ENCODE peak calls at places on chromosomes 6 and 20, in four cellular contexts. One of them, this sample, is unnamed.

GRCh38 chr6:157194643-157195042 is 128.7 kb downstream of the TMEM242 start:
- DNase-seq in AG04450: no peak
- DNase-seq in psoas muscle: no peak
- DNase-seq in MM.1S: no peak
- DNase-seq in this sample: no peak

GRCh38 chr6:114707081-114707480 is 364.3 kb upstream of the HS3ST5 start:
- DNase-seq in AG04450: no peak
- DNase-seq in psoas muscle: no peak
- DNase-seq in MM.1S: no peak
- DNase-seq in this sample: no peak

GRCh38 chr6:32816746-32817204 is at the start of gene HLA-DOB:
- DNase-seq in AG04450: no peak
- DNase-seq in psoas muscle: no peak
- DNase-seq in MM.1S: peak; percentile 53
- DNase-seq in this sample: no peak

GRCh38 chr6:11335826-11336225 is 103.4 kb upstream of the NEDD9 start:
- DNase-seq in AG04450: no peak
- DNase-seq in psoas muscle: no peak
- DNase-seq in MM.1S: no peak
- DNase-seq in this sample: no peak

GRCh38 chr20:11849270-11849920 is 68.3 kb upstream of the BTBD3 start:
- DNase-seq in AG04450: no peak
- DNase-seq in psoas muscle: no peak
- DNase-seq in MM.1S: no peak
- DNase-seq in this sample: no peak

GRCh38 chr6:98970469-98970868 is 22.7 kb upstream of the FBXL4 start:
- DNase-seq in AG04450: no peak
- DNase-seq in psoas muscle: no peak
- DNase-seq in MM.1S: no peak
- DNase-seq in this sample: no peak

GRCh38 chr6:120938164-120938875 is 396.0 kb downstream of the TBC1D32 start:
- DNase-seq in AG04450: no peak
- DNase-seq in psoas muscle: no peak
- DNase-seq in MM.1S: no peak
- DNase-seq in this sample: no peak

GRCh38 chr6:12767016-12767415 is 50.4 kb downstream of the PHACTR1 start:
- DNase-seq in AG04450: no peak
- DNase-seq in psoas muscle: no peak
- DNase-seq in MM.1S: no peak
- DNase-seq in this sample: no peak

GRCh38 chr6:105459884-105460283 is 57.0 kb upstream of the PREP start:
- DNase-seq in AG04450: no peak
- DNase-seq in psoas muscle: no peak
- DNase-seq in MM.1S: no peak
- DNase-seq in this sample: no peak

GRCh38 chr6:56643379-56644089 is 845 bp upstream of the DST start:
- DNase-seq in AG04450: no peak
- DNase-seq in psoas muscle: no peak
- DNase-seq in MM.1S: no peak
- DNase-seq in this sample: no peak

GRCh38 chr6:36666726-36667591 is 11.6 kb upstream of the CDKN1A start:
- DNase-seq in AG04450: peak; percentile 89
- DNase-seq in psoas muscle: peak; percentile 88
- DNase-seq in MM.1S: no peak
- DNase-seq in this sample: peak; percentile 90

GRCh38 chr20:45484676-45485075 is 15.1 kb downstream of the WFDC2 start:
- DNase-seq in AG04450: no peak
- DNase-seq in psoas muscle: no peak
- DNase-seq in MM.1S: no peak
- DNase-seq in this sample: no peak

GRCh38 chr6:2790588-2790987 is 25.4 kb downstream of the WRNIP1 start:
- DNase-seq in AG04450: peak; percentile 46
- DNase-seq in psoas muscle: no peak
- DNase-seq in MM.1S: no peak
- DNase-seq in this sample: no peak

GRCh38 chr20:10412591-10413408 is 21.2 kb downstream of the MKKS start:
- DNase-seq in AG04450: no peak
- DNase-seq in psoas muscle: no peak
- DNase-seq in MM.1S: no peak
- DNase-seq in this sample: no peak

GRCh38 chr6:81816387-81816786 is 63.9 kb upstream of the TENT5A start:
- DNase-seq in AG04450: no peak
- DNase-seq in psoas muscle: no peak
- DNase-seq in MM.1S: no peak
- DNase-seq in this sample: no peak

GRCh38 chr6:63509652-63510352 is 62.5 kb upstream of the LOC128125822 start:
- DNase-seq in AG04450: no peak
- DNase-seq in psoas muscle: peak; percentile 34
- DNase-seq in MM.1S: no peak
- DNase-seq in this sample: no peak

GRCh38 chr6:444653-445275 is 53.2 kb downstream of the IRF4 start:
- DNase-seq in AG04450: no peak
- DNase-seq in psoas muscle: no peak
- DNase-seq in MM.1S: no peak
- DNase-seq in this sample: no peak

DNA sequence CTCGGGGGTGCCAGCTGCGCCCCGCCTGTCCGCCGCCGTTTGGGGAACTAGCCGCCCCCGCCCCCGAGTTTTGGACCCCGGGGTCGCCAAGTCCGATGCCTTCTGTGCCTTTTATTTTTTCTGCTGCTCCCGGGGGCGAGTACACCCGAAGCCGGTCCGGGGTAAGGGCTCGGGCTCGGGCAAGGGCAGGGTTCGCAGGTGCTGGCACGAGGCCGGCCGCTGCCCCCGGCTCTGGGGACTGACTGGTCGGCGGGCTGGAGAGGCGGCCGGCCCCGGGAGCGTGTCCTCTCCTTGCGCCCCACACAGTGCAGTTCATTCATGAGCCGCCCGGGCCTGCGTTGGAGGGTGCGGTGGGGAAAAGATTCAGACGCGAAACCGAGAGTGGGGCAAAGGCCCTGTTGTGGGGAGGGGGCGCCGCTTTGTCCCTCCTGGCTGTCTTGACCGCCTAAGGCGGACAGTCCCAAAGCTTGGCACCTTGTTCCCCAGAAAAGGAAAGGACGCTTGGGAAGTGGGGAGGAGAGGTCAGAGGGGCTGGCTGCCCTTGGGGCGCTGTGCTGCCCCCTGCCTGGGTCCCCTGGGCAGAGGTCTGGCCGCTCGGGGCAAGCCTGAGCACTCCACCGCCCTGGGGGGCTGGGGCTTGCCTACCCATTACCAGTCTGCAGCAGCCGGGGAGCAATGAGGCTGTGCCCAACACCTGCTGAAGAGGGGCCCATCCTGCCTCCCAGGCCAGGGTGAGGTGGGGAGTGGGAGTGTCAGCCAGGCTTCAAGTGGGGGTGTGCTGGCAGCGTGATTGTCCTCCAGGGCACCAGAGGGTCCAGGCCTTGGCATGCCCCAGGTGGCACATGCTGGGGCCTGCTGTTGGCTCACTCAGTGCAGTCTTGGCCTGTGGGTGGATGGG is 915 bp downstream of the TMEM63B start:
- DNase-seq in AG04450: no peak
- DNase-seq in psoas muscle: peak; percentile 48
- DNase-seq in MM.1S: peak; percentile 22
- DNase-seq in this sample: no peak
- TF ChIP-seq CTCF in AG04450: peak; percentile 3
- TF ChIP-seq CTCF in psoas muscle: peak; percentile 19
- TF ChIP-seq CTCF in MM.1S: peak; percentile 12
- TF ChIP-seq CTCF in this sample: no peak

GRCh38 chr6:6002809-6003333 is 3.9 kb downstream of the NRN1 start:
- DNase-seq in AG04450: no peak
- DNase-seq in psoas muscle: no peak
- DNase-seq in MM.1S: no peak
- DNase-seq in this sample: no peak

GRCh38 chr6:6004147-6004995 is 2.4 kb downstream of the NRN1 start:
- DNase-seq in AG04450: no peak
- DNase-seq in psoas muscle: no peak
- DNase-seq in MM.1S: no peak
- DNase-seq in this sample: no peak

GRCh38 chr6:6001443-6001842 is 5.3 kb downstream of the NRN1 start:
- DNase-seq in AG04450: no peak
- DNase-seq in psoas muscle: no peak
- DNase-seq in MM.1S: no peak
- DNase-seq in this sample: no peak

GRCh38 chr6:6003334-6004146 is 3.2 kb downstream of the NRN1 start:
- DNase-seq in AG04450: no peak
- DNase-seq in psoas muscle: no peak
- DNase-seq in MM.1S: peak; percentile 63
- DNase-seq in this sample: no peak

DNA sequence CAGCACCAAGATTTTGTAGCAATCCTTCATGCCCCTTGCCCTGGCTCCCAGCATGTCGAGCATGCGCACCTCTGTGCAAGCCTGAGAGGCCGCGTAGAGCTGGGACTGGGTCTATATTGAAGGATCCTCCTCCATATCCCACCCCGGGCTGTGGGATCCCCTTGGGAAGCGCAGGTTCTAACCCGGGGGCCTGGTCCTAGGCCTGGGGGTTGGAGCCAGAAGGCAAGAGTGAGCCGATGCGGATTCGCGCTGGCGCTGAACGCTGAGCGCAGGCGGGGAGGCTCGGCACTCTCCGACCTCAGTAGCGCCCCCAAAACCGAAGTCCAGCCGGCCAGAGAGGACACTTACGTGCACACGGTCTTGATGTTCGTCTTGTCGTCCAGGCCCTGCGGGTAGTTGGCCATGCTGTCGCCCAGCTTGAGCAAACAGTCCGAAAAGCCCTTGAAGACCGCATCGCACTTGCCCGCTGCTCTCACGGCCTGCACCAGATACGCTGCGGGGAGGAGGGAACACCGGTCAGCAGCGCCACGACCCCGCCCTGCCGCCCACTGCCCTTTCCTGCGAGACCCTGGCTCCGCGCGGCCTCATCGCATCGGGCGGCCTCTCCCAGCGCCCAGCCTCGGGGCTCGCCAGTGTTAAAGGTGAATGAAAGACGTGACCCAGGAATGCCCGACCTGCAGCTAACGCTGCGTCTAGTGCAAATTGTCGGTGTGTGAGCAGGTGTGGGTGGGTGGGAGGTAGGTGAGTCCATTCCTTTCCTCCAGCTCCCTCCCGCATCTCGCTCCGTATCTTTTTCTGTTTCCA is 4.5 kb downstream of the NRN1 start:
- DNase-seq in AG04450: no peak
- DNase-seq in psoas muscle: no peak
- DNase-seq in MM.1S: no peak
- DNase-seq in this sample: no peak
- TF ChIP-seq CTCF in AG04450: no peak
- TF ChIP-seq CTCF in psoas muscle: no peak
- TF ChIP-seq CTCF in MM.1S: no peak
- TF ChIP-seq CTCF in this sample: no peak

GRCh38 chr6:166930354-166930891 is 25.9 kb downstream of the RNASET2 start:
- DNase-seq in AG04450: no peak
- DNase-seq in psoas muscle: no peak
- DNase-seq in MM.1S: no peak
- DNase-seq in this sample: no peak

GRCh38 chr6:166928644-166929515 is 27.5 kb downstream of the RNASET2 start:
- DNase-seq in AG04450: no peak
- DNase-seq in psoas muscle: no peak
- DNase-seq in MM.1S: no peak
- DNase-seq in this sample: no peak

GRCh38 chr6:166927942-166928643 is 28.3 kb downstream of the RNASET2 start:
- DNase-seq in AG04450: no peak
- DNase-seq in psoas muscle: no peak
- DNase-seq in MM.1S: no peak
- DNase-seq in this sample: no peak

GRCh38 chr6:166931426-166931970 is 24.9 kb downstream of the RNASET2 start:
- DNase-seq in AG04450: no peak
- DNase-seq in psoas muscle: no peak
- DNase-seq in MM.1S: no peak
- DNase-seq in this sample: no peak

GRCh38 chr6:166929534-166930189 is 26.7 kb downstream of the RNASET2 start:
- DNase-seq in AG04450: no peak
- DNase-seq in psoas muscle: no peak
- DNase-seq in MM.1S: no peak
- DNase-seq in this sample: no peak
- TF ChIP-seq CTCF in AG04450: no peak
- TF ChIP-seq CTCF in psoas muscle: no peak
- TF ChIP-seq CTCF in MM.1S: no peak
- TF ChIP-seq CTCF in this sample: peak; percentile 12

DNA sequence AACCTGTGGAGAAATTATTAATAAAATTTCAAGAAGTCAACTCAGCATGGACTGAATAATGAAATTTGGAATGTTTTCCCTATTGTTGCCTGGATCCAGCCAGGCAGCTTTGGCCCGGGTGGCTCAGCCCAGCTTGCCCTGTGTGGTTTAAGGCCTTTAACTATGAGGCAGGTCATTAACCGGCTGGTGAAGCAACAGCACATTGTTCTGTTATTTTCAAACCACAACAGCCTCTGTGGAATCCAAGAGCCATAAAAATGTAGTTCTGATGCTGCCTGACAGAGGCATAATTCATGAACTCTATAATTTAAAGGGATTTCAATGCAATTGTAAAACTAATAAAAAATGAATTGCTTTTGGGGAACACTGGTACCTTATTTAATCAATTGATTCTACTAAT is 117.6 kb downstream of the RPS12 start:
- DNase-seq in AG04450: no peak
- DNase-seq in psoas muscle: no peak
- DNase-seq in MM.1S: no peak
- DNase-seq in this sample: peak; percentile 40
- TF ChIP-seq CTCF in AG04450: no peak
- TF ChIP-seq CTCF in psoas muscle: no peak
- TF ChIP-seq CTCF in MM.1S: no peak
- TF ChIP-seq CTCF in this sample: no peak

GRCh38 chr20:58693226-58694006 is 816 bp downstream of the NPEPL1 start:
- DNase-seq in AG04450: no peak
- DNase-seq in psoas muscle: no peak
- DNase-seq in MM.1S: no peak
- DNase-seq in this sample: no peak

GRCh38 chr20:58691773-58692578 is 624 bp upstream of the NPEPL1 start:
- DNase-seq in AG04450: no peak
- DNase-seq in psoas muscle: peak; percentile 70
- DNase-seq in MM.1S: peak; percentile 6
- DNase-seq in this sample: no peak

GRCh38 chr20:58691405-58691772 is 1.2 kb upstream of the NPEPL1 start:
- DNase-seq in AG04450: no peak
- DNase-seq in psoas muscle: no peak
- DNase-seq in MM.1S: no peak
- DNase-seq in this sample: no peak

GRCh38 chr20:58694241-58695083 is 1.9 kb downstream of the NPEPL1 start:
- DNase-seq in AG04450: no peak
- DNase-seq in psoas muscle: no peak
- DNase-seq in MM.1S: no peak
- DNase-seq in this sample: no peak

DNA sequence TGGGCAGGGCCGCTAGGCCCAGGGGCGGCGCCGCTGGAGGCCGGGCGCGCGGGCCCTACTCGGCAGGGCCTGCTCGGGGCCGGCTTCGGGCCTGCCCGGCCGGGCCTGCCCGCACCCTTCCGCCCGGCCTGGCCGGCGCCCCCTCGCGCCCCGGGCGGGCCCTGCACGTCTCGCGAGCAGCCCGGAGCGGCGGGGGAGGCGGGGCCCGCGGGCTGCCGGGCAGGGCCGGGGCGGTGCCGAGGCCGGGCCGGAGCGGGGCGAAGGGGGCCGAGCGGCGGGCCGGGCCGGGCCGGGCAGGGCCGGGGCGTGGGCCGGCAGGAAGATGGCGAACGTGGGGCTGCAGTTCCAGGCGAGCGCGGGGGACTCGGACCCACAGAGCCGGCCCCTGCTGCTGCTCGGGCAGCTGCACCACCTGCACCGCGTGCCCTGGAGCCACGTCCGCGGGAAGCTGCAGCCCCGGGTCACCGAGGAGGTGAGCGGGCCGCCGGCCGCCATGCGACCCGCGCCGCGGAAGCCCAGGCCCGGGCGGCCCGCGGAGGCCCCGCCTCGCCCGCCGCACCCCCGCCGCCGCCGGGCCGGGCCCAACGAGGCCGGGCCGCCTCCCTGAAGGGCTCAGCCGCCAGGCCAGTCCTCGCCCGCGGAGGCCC is at the start of gene NPEPL1:
- DNase-seq in AG04450: no peak
- DNase-seq in psoas muscle: peak; percentile 84
- DNase-seq in MM.1S: peak; percentile 85
- DNase-seq in this sample: peak; percentile 48
- TF ChIP-seq CTCF in AG04450: no peak
- TF ChIP-seq CTCF in psoas muscle: peak; percentile 31
- TF ChIP-seq CTCF in MM.1S: no peak
- TF ChIP-seq CTCF in this sample: no peak

This sample was measured in AG09319.